ENCODE peak calls at places on chromosomes 2 and 18, in five cellular contexts. One of them, this sample, is unnamed.
A peak's percentile ranks its signal among the peaks of the same experiment; 100 is the strongest.

GRCh38 chr2:239246723-239247122 is 154.1 kb downstream of the HDAC4 start:
- DNase-seq in lower lobe of right lung: no peak
- DNase-seq in endothelial cell of umbilical vein: peak; percentile 6
- DNase-seq in left ventricle myocardium inferior: no peak
- DNase-seq in CD4-positive, alpha-beta memory T cell: no peak
- DNase-seq in this sample: no peak

GRCh38 chr2:234679766-234680687 is 183.1 kb upstream of the ARL4C start:
- DNase-seq in lower lobe of right lung: no peak
- DNase-seq in endothelial cell of umbilical vein: peak; percentile 93
- DNase-seq in CD4-positive, alpha-beta memory T cell: no peak
- DNase-seq in left ventricle myocardium inferior: peak; percentile 60
- DNase-seq in this sample: peak; percentile 93

GRCh38 chr2:25309402-25309801 is 32.3 kb downstream of the DNMT3A start:
- DNase-seq in endothelial cell of umbilical vein: peak; percentile 57
- DNase-seq in left ventricle myocardium inferior: peak; percentile 45
- DNase-seq in lower lobe of right lung: no peak
- DNase-seq in CD4-positive, alpha-beta memory T cell: peak; percentile 55
- DNase-seq in this sample: peak; percentile 37

GRCh38 chr2:12665334-12665733 is 51.4 kb upstream of the TRIB2 start:
- DNase-seq in CD4-positive, alpha-beta memory T cell: no peak
- DNase-seq in left ventricle myocardium inferior: no peak
- DNase-seq in lower lobe of right lung: no peak
- DNase-seq in endothelial cell of umbilical vein: peak; percentile 94
- DNase-seq in this sample: no peak

GRCh38 chr2:39994151-39994550 is 215.1 kb upstream of the THUMPD2 start:
- DNase-seq in left ventricle myocardium inferior: no peak
- DNase-seq in CD4-positive, alpha-beta memory T cell: no peak
- DNase-seq in endothelial cell of umbilical vein: peak; percentile 20
- DNase-seq in lower lobe of right lung: no peak
- DNase-seq in this sample: peak; percentile 41

GRCh38 chr2:1841903-1842791 is 97.8 kb upstream of the PXDN start:
- DNase-seq in endothelial cell of umbilical vein: no peak
- DNase-seq in lower lobe of right lung: no peak
- DNase-seq in left ventricle myocardium inferior: no peak
- DNase-seq in CD4-positive, alpha-beta memory T cell: no peak
- DNase-seq in this sample: no peak

GRCh38 chr2:241224851-241225438 is 36.5 kb downstream of the ANO7 start:
- DNase-seq in lower lobe of right lung: no peak
- DNase-seq in endothelial cell of umbilical vein: no peak
- DNase-seq in CD4-positive, alpha-beta memory T cell: no peak
- DNase-seq in left ventricle myocardium inferior: peak; percentile 1
- DNase-seq in this sample: no peak

GRCh38 chr18:28032177-28032576 is 144.8 kb downstream of the CDH2 start:
- DNase-seq in CD4-positive, alpha-beta memory T cell: no peak
- DNase-seq in endothelial cell of umbilical vein: peak; percentile 7
- DNase-seq in left ventricle myocardium inferior: no peak
- DNase-seq in lower lobe of right lung: no peak
- DNase-seq in this sample: no peak

GRCh38 chr2:7706791-7707190 is 789.6 kb downstream of the RNF144A start:
- DNase-seq in left ventricle myocardium inferior: no peak
- DNase-seq in lower lobe of right lung: no peak
- DNase-seq in endothelial cell of umbilical vein: no peak
- DNase-seq in CD4-positive, alpha-beta memory T cell: no peak
- DNase-seq in this sample: peak; percentile 42

GRCh38 chr2:240991378-240992263 is 6.8 kb upstream of the SNED1 start:
- DNase-seq in left ventricle myocardium inferior: peak; percentile 86
- DNase-seq in lower lobe of right lung: peak; percentile 90
- DNase-seq in endothelial cell of umbilical vein: peak; percentile 98
- DNase-seq in CD4-positive, alpha-beta memory T cell: no peak
- DNase-seq in this sample: peak; percentile 93

GRCh38 chr18:24319757-24320156 is 77.9 kb downstream of the OSBPL1A start:
- DNase-seq in left ventricle myocardium inferior: no peak
- DNase-seq in CD4-positive, alpha-beta memory T cell: no peak
- DNase-seq in endothelial cell of umbilical vein: peak; percentile 18
- DNase-seq in lower lobe of right lung: no peak
- DNase-seq in this sample: no peak

GRCh38 chr2:27356056-27356381 is 545 bp downstream of the GTF3C2 start:
- DNase-seq in left ventricle myocardium inferior: no peak
- DNase-seq in CD4-positive, alpha-beta memory T cell: no peak
- DNase-seq in lower lobe of right lung: peak; percentile 78
- DNase-seq in endothelial cell of umbilical vein: peak; percentile 77
- DNase-seq in this sample: peak; percentile 59

GRCh38 chr2:54348672-54349071 is 92.6 kb upstream of the TSPYL6 start:
- DNase-seq in lower lobe of right lung: no peak
- DNase-seq in CD4-positive, alpha-beta memory T cell: no peak
- DNase-seq in endothelial cell of umbilical vein: peak; percentile 54
- DNase-seq in left ventricle myocardium inferior: no peak
- DNase-seq in this sample: no peak

GRCh38 chr2:216181351-216181750 is 72.2 kb downstream of the XRCC5 start:
- DNase-seq in lower lobe of right lung: no peak
- DNase-seq in endothelial cell of umbilical vein: no peak
- DNase-seq in CD4-positive, alpha-beta memory T cell: no peak
- DNase-seq in left ventricle myocardium inferior: no peak
- DNase-seq in this sample: no peak

GRCh38 chr2:29072251-29072650 is 2.1 kb downstream of the PCARE start:
- DNase-seq in endothelial cell of umbilical vein: no peak
- DNase-seq in CD4-positive, alpha-beta memory T cell: no peak
- DNase-seq in lower lobe of right lung: no peak
- DNase-seq in left ventricle myocardium inferior: no peak
- DNase-seq in this sample: no peak

GRCh38 chr2:127423476-127423840 is 5.2 kb downstream of the PROC start:
- DNase-seq in CD4-positive, alpha-beta memory T cell: no peak
- DNase-seq in endothelial cell of umbilical vein: no peak
- DNase-seq in lower lobe of right lung: no peak
- DNase-seq in left ventricle myocardium inferior: no peak
- DNase-seq in this sample: no peak

GRCh38 chr2:219252900-219253752 is at the start of gene TUBA4B:
- DNase-seq in left ventricle myocardium inferior: no peak
- DNase-seq in CD4-positive, alpha-beta memory T cell: peak; percentile 61
- DNase-seq in endothelial cell of umbilical vein: peak; percentile 18
- DNase-seq in lower lobe of right lung: peak; percentile 66
- DNase-seq in this sample: no peak

GRCh38 chr2:27596627-27597026 is 13.8 kb downstream of the ZNF512 start:
- DNase-seq in lower lobe of right lung: no peak
- DNase-seq in endothelial cell of umbilical vein: no peak
- DNase-seq in CD4-positive, alpha-beta memory T cell: no peak
- DNase-seq in left ventricle myocardium inferior: no peak
- DNase-seq in this sample: no peak

GRCh38 chr2:161088658-161089350 is 71.4 kb upstream of the TANK start:
- DNase-seq in CD4-positive, alpha-beta memory T cell: no peak
- DNase-seq in endothelial cell of umbilical vein: no peak
- DNase-seq in lower lobe of right lung: no peak
- DNase-seq in left ventricle myocardium inferior: no peak
- DNase-seq in this sample: no peak

GRCh38 chr18:43627833-43628370 is 350.6 kb upstream of the SYT4 start:
- DNase-seq in left ventricle myocardium inferior: no peak
- DNase-seq in endothelial cell of umbilical vein: no peak
- DNase-seq in CD4-positive, alpha-beta memory T cell: no peak
- DNase-seq in lower lobe of right lung: no peak
- DNase-seq in this sample: no peak

GRCh38 chr2:100060875-100061274 is 81.5 kb downstream of the AFF3 start:
- DNase-seq in endothelial cell of umbilical vein: no peak
- DNase-seq in CD4-positive, alpha-beta memory T cell: peak; percentile 43
- DNase-seq in left ventricle myocardium inferior: no peak
- DNase-seq in lower lobe of right lung: no peak
- DNase-seq in this sample: no peak

GRCh38 chr2:43223412-43224040 is 2.9 kb downstream of the ZFP36L2 start:
- DNase-seq in left ventricle myocardium inferior: no peak
- DNase-seq in CD4-positive, alpha-beta memory T cell: peak; percentile 32
- DNase-seq in lower lobe of right lung: peak; percentile 28
- DNase-seq in endothelial cell of umbilical vein: peak; percentile 45
- DNase-seq in this sample: no peak

GRCh38 chr2:191226196-191226595 is 19.0 kb upstream of the MYO1B start:
- DNase-seq in CD4-positive, alpha-beta memory T cell: no peak
- DNase-seq in endothelial cell of umbilical vein: no peak
- DNase-seq in left ventricle myocardium inferior: no peak
- DNase-seq in lower lobe of right lung: no peak
- DNase-seq in this sample: no peak

GRCh38 chr2:164568317-164568716 is 53.0 kb downstream of the GRB14 start:
- DNase-seq in left ventricle myocardium inferior: no peak
- DNase-seq in endothelial cell of umbilical vein: no peak
- DNase-seq in lower lobe of right lung: no peak
- DNase-seq in CD4-positive, alpha-beta memory T cell: no peak
- DNase-seq in this sample: no peak

GRCh38 chr2:151733781-151734672 is at the start of gene NEB:
- DNase-seq in endothelial cell of umbilical vein: no peak
- DNase-seq in left ventricle myocardium inferior: no peak
- DNase-seq in lower lobe of right lung: no peak
- DNase-seq in CD4-positive, alpha-beta memory T cell: no peak
- DNase-seq in this sample: no peak

GRCh38 chr2:60513996-60514395 is 39.5 kb downstream of the BCL11A start:
- DNase-seq in CD4-positive, alpha-beta memory T cell: no peak
- DNase-seq in lower lobe of right lung: no peak
- DNase-seq in endothelial cell of umbilical vein: no peak
- DNase-seq in left ventricle myocardium inferior: no peak
- DNase-seq in this sample: no peak

GRCh38 chr2:217903859-217904613 is 98.8 kb downstream of the TNS1 start:
- DNase-seq in left ventricle myocardium inferior: peak; percentile 88
- DNase-seq in endothelial cell of umbilical vein: peak; percentile 89
- DNase-seq in lower lobe of right lung: peak; percentile 75
- DNase-seq in CD4-positive, alpha-beta memory T cell: no peak
- DNase-seq in this sample: no peak

GRCh38 chr2:25125189-25125588 is 43.2 kb downstream of the POMC start:
- DNase-seq in lower lobe of right lung: peak; percentile 16
- DNase-seq in left ventricle myocardium inferior: no peak
- DNase-seq in CD4-positive, alpha-beta memory T cell: no peak
- DNase-seq in endothelial cell of umbilical vein: no peak
- DNase-seq in this sample: no peak

GRCh38 chr2:239678666-239679296 is 278.0 kb upstream of the HDAC4 start:
- DNase-seq in endothelial cell of umbilical vein: no peak
- DNase-seq in lower lobe of right lung: no peak
- DNase-seq in CD4-positive, alpha-beta memory T cell: no peak
- DNase-seq in left ventricle myocardium inferior: no peak
- DNase-seq in this sample: no peak

GRCh38 chr18:7429831-7430230 is 137.3 kb upstream of the PTPRM start:
- DNase-seq in endothelial cell of umbilical vein: no peak
- DNase-seq in left ventricle myocardium inferior: no peak
- DNase-seq in CD4-positive, alpha-beta memory T cell: no peak
- DNase-seq in lower lobe of right lung: no peak
- DNase-seq in this sample: no peak

GRCh38 chr2:108805032-108805431 is 18.5 kb downstream of the CCDC138 start:
- DNase-seq in endothelial cell of umbilical vein: no peak
- DNase-seq in lower lobe of right lung: no peak
- DNase-seq in left ventricle myocardium inferior: no peak
- DNase-seq in CD4-positive, alpha-beta memory T cell: no peak
- DNase-seq in this sample: no peak
- H3K36me3 ChIP-seq in endothelial cell of umbilical vein: peaks cover 3% of the 10 kb centered on the region
- H3K36me3 ChIP-seq in lower lobe of right lung: peaks cover 4% of the 10 kb centered on the region
- H3K36me3 ChIP-seq in left ventricle myocardium inferior: peaks cover 5% of the 10 kb centered on the region
- H3K36me3 ChIP-seq in CD4-positive, alpha-beta memory T cell: peaks cover 6% of the 10 kb centered on the region
- H3K36me3 ChIP-seq in this sample: peaks cover 42% of the 10 kb centered on the region

GRCh38 chr2:154556607-154557006 is 141.9 kb upstream of the KCNJ3 start:
- DNase-seq in lower lobe of right lung: no peak
- DNase-seq in endothelial cell of umbilical vein: no peak
- DNase-seq in left ventricle myocardium inferior: no peak
- DNase-seq in CD4-positive, alpha-beta memory T cell: no peak
- DNase-seq in this sample: no peak
- H3K4me3 ChIP-seq in lower lobe of right lung: no peak overlapping the region
- H3K4me3 ChIP-seq in endothelial cell of umbilical vein: no peak overlapping the region
- H3K4me3 ChIP-seq in left ventricle myocardium inferior: no peak overlapping the region
- H3K4me3 ChIP-seq in CD4-positive, alpha-beta memory T cell: no peak overlapping the region
- H3K4me3 ChIP-seq in this sample: no peak overlapping the region

DNA sequence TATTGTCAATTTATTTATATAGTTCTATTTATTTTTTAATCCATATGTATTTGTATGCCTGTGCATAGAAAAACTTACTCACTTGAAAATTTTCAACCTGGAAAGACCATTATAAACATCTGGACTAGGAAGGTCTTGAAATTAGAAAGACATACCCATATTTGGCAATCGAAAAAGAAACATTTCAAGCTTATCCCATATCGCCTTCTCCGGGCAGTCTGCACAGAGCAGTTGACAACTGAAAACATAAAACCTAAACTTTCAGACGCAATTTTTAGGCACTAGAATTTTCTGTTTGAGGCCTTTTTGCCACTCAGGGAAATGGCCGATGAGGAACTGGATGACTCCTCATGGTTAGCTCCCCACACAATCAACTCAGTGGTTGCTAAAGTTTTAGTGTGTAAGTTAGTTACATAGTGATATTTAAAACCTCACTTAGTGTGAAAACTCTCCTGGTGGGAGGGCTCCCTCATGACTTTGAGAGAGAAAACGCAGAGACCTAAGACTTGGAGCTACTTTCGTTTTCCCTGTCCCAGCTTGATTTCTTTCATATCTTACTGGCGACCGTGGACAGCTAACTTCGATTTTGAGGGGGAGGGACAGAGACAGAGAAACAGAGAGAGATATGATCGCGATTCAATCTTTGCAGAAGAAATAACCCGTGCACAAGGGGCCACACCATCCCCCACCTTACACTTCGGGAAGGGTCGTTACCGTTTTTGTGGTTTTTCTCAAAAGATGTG is 3.2 kb upstream of the HOXD12 start:
- DNase-seq in lower lobe of right lung: no peak
- DNase-seq in endothelial cell of umbilical vein: peak; percentile 46
- DNase-seq in CD4-positive, alpha-beta memory T cell: no peak
- DNase-seq in left ventricle myocardium inferior: no peak
- DNase-seq in this sample: no peak
- H3K27me3 ChIP-seq in lower lobe of right lung: peaks cover 98% of the 10 kb centered on the region
- H3K27me3 ChIP-seq in endothelial cell of umbilical vein: peaks cover 97% of the 10 kb centered on the region
- H3K27me3 ChIP-seq in CD4-positive, alpha-beta memory T cell: peaks cover 80% of the 10 kb centered on the region
- H3K27me3 ChIP-seq in left ventricle myocardium inferior: peaks cover 100% of the 10 kb centered on the region
- H3K27me3 ChIP-seq in this sample: peaks cover 2% of the 10 kb centered on the region

GRCh38 chr18:79718878-79719477 is 39.4 kb downstream of the CTDP1 start:
- DNase-seq in CD4-positive, alpha-beta memory T cell: no peak
- DNase-seq in endothelial cell of umbilical vein: no peak
- DNase-seq in lower lobe of right lung: peak; percentile 38
- DNase-seq in left ventricle myocardium inferior: no peak
- DNase-seq in this sample: no peak
- H3K36me3 ChIP-seq in CD4-positive, alpha-beta memory T cell: peaks cover 55% of the 10 kb centered on the region
- H3K36me3 ChIP-seq in endothelial cell of umbilical vein: peaks cover 38% of the 10 kb centered on the region
- H3K36me3 ChIP-seq in lower lobe of right lung: peaks cover 95% of the 10 kb centered on the region
- H3K36me3 ChIP-seq in left ventricle myocardium inferior: peaks cover 79% of the 10 kb centered on the region
- H3K36me3 ChIP-seq in this sample: peaks cover 8% of the 10 kb centered on the region

DNA sequence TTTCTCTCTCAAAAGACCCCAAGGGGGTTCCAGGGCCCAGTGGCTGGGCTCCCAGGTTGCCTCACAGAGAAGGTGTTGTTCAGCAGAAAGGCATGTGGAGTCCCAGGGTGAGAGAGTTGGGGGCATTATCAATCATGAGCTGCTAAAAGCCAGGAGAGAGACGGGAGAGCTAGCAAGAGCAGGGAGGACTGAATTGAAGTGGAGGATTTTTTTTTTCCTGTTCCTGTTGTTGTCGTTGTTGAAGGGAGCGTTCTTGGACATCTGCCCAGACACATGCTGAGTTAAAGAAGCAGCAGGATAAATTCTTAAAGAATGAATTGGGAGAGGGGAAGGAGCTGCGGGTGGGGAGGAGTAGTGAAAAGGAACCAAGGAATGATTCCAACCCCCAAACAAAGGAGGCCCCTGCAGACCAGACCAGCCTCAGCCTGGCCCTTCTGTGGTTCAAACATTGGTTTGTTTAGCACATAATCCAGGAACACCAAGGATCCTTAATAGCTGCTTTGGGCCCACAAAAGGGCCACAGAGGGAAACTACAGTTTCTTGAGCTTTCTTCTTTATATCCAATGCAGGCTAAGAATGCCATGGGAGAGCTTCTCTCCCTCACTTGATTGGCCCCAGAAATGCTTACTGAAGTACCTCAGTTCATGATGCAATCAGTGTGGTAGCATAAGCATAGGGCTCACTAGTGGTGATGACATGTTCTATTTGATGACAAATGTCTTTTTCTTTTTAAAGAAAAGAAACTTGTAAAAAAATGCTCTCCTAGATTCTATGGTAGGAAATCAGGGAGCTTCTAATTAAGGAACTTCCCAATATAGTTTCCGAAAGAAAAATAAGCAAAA is 146.0 kb downstream of the SETBP1 start:
- DNase-seq in left ventricle myocardium inferior: peak; percentile 42
- DNase-seq in lower lobe of right lung: no peak
- DNase-seq in endothelial cell of umbilical vein: peak; percentile 91
- DNase-seq in CD4-positive, alpha-beta memory T cell: no peak
- DNase-seq in this sample: peak; percentile 67
- H3K4me3 ChIP-seq in left ventricle myocardium inferior: no peak overlapping the region
- H3K4me3 ChIP-seq in lower lobe of right lung: no peak overlapping the region
- H3K4me3 ChIP-seq in endothelial cell of umbilical vein: no peak overlapping the region
- H3K4me3 ChIP-seq in CD4-positive, alpha-beta memory T cell: no peak overlapping the region
- H3K4me3 ChIP-seq in this sample: no peak overlapping the region